ENCODE peak calls at places on chromosome 18, in seven cellular contexts. U is IMR-90, D is neuronal stem cell, M is H9, P is mesendoderm, W is H1, R is trophoblast cell. Y is an unnamed sample.

GRCh38 chr18:69840445-69840844 is 107.2 kb downstream of the CD226 start:
- DNase-seq in P (no peak), D (no peak), U (peak; percentile 82), M (no peak), R (no peak), W (no peak), Y (peak; percentile 43)

GRCh38 chr18:59459352-59460059 is 100.4 kb upstream of the LMAN1 start:
- DNase-seq in M (no peak), D (no peak), R (no peak), P (peak; percentile 33), U (peak; percentile 75), W (no peak), Y (peak; percentile 43)

GRCh38 chr18:54134053-54134452 is 90.4 kb downstream of the MBD2 start:
- DNase-seq in U (no peak), M (no peak), R (no peak), W (no peak), D (no peak), P (no peak), Y (no peak)

GRCh38 chr18:80029690-80030089 is 4.5 kb upstream of the RBFA start:
- DNase-seq in D (no peak), P (no peak), U (no peak), R (no peak), M (no peak), W (no peak), Y (no peak)

GRCh38 chr18:11570770-11571169 is 38.6 kb upstream of the SLC35G4 start:
- DNase-seq in W (no peak), M (no peak), P (no peak), U (peak; percentile 24), D (no peak), R (no peak), Y (peak; percentile 19)

GRCh38 chr18:55587341-55588000 is 521 bp downstream of the TCF4 start:
- DNase-seq in P (peak; percentile 66), M (peak; percentile 30), W (no peak), D (no peak), R (no peak), U (peak; percentile 51), Y (peak; percentile 56)

GRCh38 chr18:54938506-54938905 is 20.8 kb downstream of the CCDC68 start:
- DNase-seq in P (no peak), D (no peak), W (no peak), U (no peak), R (no peak), M (no peak), Y (no peak)

GRCh38 chr18:959854-960253 is 55.2 kb downstream of the ADCYAP1 start:
- DNase-seq in D (no peak), U (no peak), M (no peak), W (no peak), P (no peak), R (no peak), Y (no peak)

GRCh38 chr18:34918856-34919255 is 122.4 kb upstream of the MAPRE2 start:
- DNase-seq in U (no peak), M (no peak), W (no peak), P (no peak), R (no peak), D (no peak), Y (no peak)

GRCh38 chr18:45110577-45111506 is 430.2 kb downstream of the SETBP1 start:
- DNase-seq in P (no peak), R (no peak), U (no peak), W (no peak), M (no peak), D (no peak), Y (no peak)

GRCh38 chr18:70577023-70577420 is 288.2 kb downstream of the SOCS6 start:
- DNase-seq in R (no peak), D (no peak), U (no peak), M (no peak), W (no peak), P (no peak), Y (no peak)

GRCh38 chr18:45056907-45057306 is 376.2 kb downstream of the SETBP1 start:
- DNase-seq in R (no peak), M (no peak), U (peak; percentile 33), P (peak; percentile 9), D (no peak), W (no peak), Y (peak; percentile 11)

GRCh38 chr18:36849288-36850011 is 20.5 kb downstream of the KIAA1328 start:
- DNase-seq in P (no peak), W (no peak), D (no peak), U (peak; percentile 75), R (peak; percentile 17), M (no peak), Y (no peak)

GRCh38 chr18:28824183-28824574 is 647.2 kb upstream of the CDH2 start:
- DNase-seq in P (no peak), R (no peak), D (no peak), U (no peak), W (no peak), M (no peak), Y (no peak)

GRCh38 chr18:23573948-23574431 is 12.3 kb downstream of the NPC1 start:
- DNase-seq in P (peak; percentile 55), U (peak; percentile 72), W (no peak), R (peak; percentile 58), D (no peak), M (no peak), Y (peak; percentile 82)

GRCh38 chr18:23906658-23907057 is 107.9 kb upstream of the TTC39C start:
- DNase-seq in M (no peak), W (no peak), R (no peak), D (no peak), P (no peak), U (peak; percentile 32), Y (no peak)

GRCh38 chr18:58635891-58636290 is 7.0 kb upstream of the ALPK2 start:
- DNase-seq in U (peak; percentile 80), W (no peak), P (no peak), R (no peak), D (no peak), M (no peak), Y (peak; percentile 48)

DNA sequence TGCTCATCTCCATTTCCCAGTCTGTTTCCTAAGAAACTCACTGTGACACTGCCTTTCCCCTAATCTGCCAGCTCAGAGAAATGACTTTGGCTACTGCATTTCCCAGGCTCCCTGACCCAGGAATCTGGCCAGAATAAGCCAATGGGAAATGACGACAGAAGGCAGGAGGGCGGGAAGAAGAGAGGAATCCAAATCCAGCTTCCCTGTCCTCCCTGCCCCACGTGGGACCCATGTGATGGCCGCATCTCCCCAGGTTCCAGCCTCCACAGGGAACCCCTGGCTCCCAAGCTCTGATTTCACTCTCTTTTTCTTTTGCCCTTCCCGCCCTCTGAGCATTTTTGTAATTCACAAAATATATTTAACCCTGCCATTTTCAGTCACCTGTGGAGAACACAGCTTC is 37.8 kb upstream of the RAB12 start:
- DNase-seq in M (no peak), W (no peak), U (no peak), P (peak; percentile 31), R (no peak), D (no peak), Y (no peak)
- H4K8ac ChIP-seq in M (no peak overlapping the region), W (peak overlapping the region; percentile 80), U (no peak overlapping the region), P (no peak overlapping the region), R (no peak overlapping the region), D (no peak overlapping the region), Y (no peak overlapping the region)

DNA sequence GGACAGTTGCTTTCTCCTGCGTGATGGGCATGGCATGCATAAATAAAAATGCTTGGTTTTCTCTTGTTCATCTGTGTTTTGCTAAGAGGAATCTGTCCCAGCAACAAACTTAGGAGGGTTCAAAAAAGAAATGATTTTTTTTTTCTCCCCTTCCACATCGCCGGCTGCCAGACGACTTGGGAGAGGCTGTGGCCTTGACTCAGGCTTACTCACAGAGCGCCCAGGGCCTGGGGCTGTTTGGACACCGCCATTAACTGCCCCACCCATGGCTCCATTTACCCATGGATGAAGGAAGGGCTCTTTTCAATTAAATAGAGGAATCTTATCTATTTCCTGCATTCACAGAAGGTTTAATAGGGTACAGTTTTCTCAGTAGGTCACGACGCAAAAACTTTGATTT is 22.3 kb upstream of the SERPINB5 start:
- DNase-seq in W (no peak), D (no peak), P (no peak), R (no peak), U (no peak), M (no peak), Y (no peak)
- H3K23ac ChIP-seq in W (no peak overlapping the region), D (no peak overlapping the region), P (no peak overlapping the region), R (no peak overlapping the region), U (no peak overlapping the region), M (no peak overlapping the region), Y (no peak overlapping the region)

GRCh38 chr18:12608292-12608691 is 49.6 kb downstream of the SPIRE1 start:
- DNase-seq in P (no peak), R (no peak), M (no peak), U (peak; percentile 78), D (no peak), W (no peak), Y (no peak)

GRCh38 chr18:12599543-12599942 is 58.4 kb downstream of the SPIRE1 start:
- DNase-seq in W (no peak), R (no peak), M (no peak), D (no peak), U (no peak), P (no peak), Y (no peak)

GRCh38 chr18:12606592-12607315 is 51.2 kb downstream of the SPIRE1 start:
- DNase-seq in R (no peak), W (no peak), D (no peak), U (peak; percentile 85), P (peak; percentile 59), M (no peak), Y (peak; percentile 83)

GRCh38 chr18:12599966-12600365 is 57.9 kb downstream of the SPIRE1 start:
- DNase-seq in R (no peak), D (no peak), M (no peak), P (no peak), U (peak; percentile 28), W (no peak), Y (no peak)

DNA sequence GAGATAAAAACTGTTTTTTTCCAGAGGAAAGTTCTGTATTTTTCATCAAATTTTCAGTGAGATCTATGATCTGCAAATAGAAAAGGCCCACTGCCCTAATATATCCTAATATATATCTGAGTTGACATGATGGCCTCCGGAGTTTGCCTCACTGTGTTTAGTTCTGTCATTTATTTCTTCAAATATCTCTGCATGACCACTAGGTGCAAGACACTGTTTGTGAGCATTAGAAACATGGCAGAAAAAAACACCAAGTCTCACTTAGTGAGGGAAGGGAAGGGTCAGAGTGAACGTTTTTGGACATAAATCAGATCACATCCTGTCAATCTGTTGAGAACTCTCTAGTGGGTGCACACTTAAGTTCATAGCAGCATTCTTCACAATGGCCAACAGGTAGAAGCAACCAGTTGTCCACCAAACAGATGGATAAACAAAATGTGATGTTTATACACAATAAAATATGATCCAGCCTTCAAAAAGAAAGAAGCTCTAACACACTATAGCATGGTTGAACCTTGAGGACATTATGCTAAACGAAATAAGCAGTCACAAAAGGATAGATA is 53.4 kb downstream of the SPIRE1 start:
- DNase-seq in M (no peak), P (no peak), W (no peak), D (no peak), R (no peak), U (no peak), Y (no peak)
- H2AK5ac ChIP-seq in M (no peak overlapping the region), P (no peak overlapping the region), W (no peak overlapping the region), D (no peak overlapping the region), R (no peak overlapping the region), U (peak overlapping the region; percentile 23), Y (no peak overlapping the region)

GRCh38 chr18:57251747-57252146 is 100.6 kb upstream of the ST8SIA3 start:
- DNase-seq in U (no peak), W (no peak), P (no peak), D (no peak), M (no peak), R (no peak), Y (no peak)

GRCh38 chr18:57243624-57244179 is 96.8 kb downstream of the BOD1L2 start:
- DNase-seq in D (no peak), M (no peak), U (no peak), W (no peak), R (no peak), P (no peak), Y (no peak)

GRCh38 chr18:57249896-57250295 is 102.5 kb upstream of the ST8SIA3 start:
- DNase-seq in R (no peak), P (no peak), D (no peak), W (no peak), M (no peak), U (no peak), Y (no peak)

GRCh38 chr18:57249109-57249508 is 102.2 kb downstream of the BOD1L2 start:
- DNase-seq in P (no peak), D (peak; percentile 36), U (no peak), R (no peak), W (no peak), M (no peak), Y (no peak)
- H4K8ac ChIP-seq in P (no peak overlapping the region), D (no peak overlapping the region), U (no peak overlapping the region), R (no peak overlapping the region), W (no peak overlapping the region), M (no peak overlapping the region), Y (no peak overlapping the region)

Y was measured in mesenchymal stem cell.